ENCODE peak calls at places on chromosomes 6 and 20, in eight cellular contexts. I is B cell; D is stimulated activated CD4-positive, alpha-beta T cell treated with anti-CD3 and anti-CD28 coated beads, Interleukin-2, amount 100 ng/mL, for 48 hours; P is hypothalamus; V is head of caudate nucleus; X is pons; H is foreskin fibroblast; F is NCI-H345. M is an unnamed sample.

GRCh38 chr6:30886897-30887255 is 2.6 kb downstream of the DDR1 start:
- DNase-seq in I (no peak), D (no peak), P (no peak), V (peak; percentile 25), X (no peak), H (no peak), F (no peak), M (no peak)

GRCh38 chr6:82711105-82711829 is 347.6 kb downstream of the TPBG start:
- DNase-seq in I (no peak), D (no peak), P (peak; percentile 2), V (peak; percentile 66), X (peak; percentile 60), H (no peak), F (no peak), M (no peak)

GRCh38 chr6:163355471-163355991 is 59.0 kb upstream of the QKI start:
- DNase-seq in I (no peak), D (no peak), P (peak; percentile 10), V (peak; percentile 75), X (peak; percentile 82), H (peak; percentile 40), F (no peak), M (no peak)

GRCh38 chr6:101011165-101011564 is 130.0 kb upstream of the ASCC3 start:
- DNase-seq in I (no peak), D (no peak), P (no peak), V (no peak), X (no peak), H (no peak), F (peak; percentile 43), M (no peak)

GRCh38 chr6:31162463-31163165 is 4.2 kb downstream of the TCF19 start:
- DNase-seq in I (no peak), D (no peak), P (no peak), V (no peak), X (no peak), H (no peak), F (no peak), M (no peak)

GRCh38 chr20:39264506-39265172 is 302.5 kb downstream of the DHX35 start:
- DNase-seq in I (no peak), D (peak; percentile 51), P (no peak), V (peak; percentile 79), X (peak; percentile 53), H (peak; percentile 50), F (peak; percentile 62), M (no peak)

GRCh38 chr6:32954983-32955802 is 2.3 kb upstream of the HLA-DMA start:
- DNase-seq in I (peak; percentile 42), D (no peak), P (no peak), V (no peak), X (no peak), H (no peak), F (no peak), M (no peak)

GRCh38 chr6:77638129-77638830 is 14.6 kb upstream of the MEI4 start:
- DNase-seq in I (no peak), D (no peak), P (no peak), V (no peak), X (no peak), H (no peak), F (no peak), M (no peak)

GRCh38 chr6:137155830-137156229 is 17.6 kb downstream of the IL22RA2 start:
- DNase-seq in I (peak; percentile 53), D (no peak), P (no peak), V (no peak), X (peak; percentile 26), H (no peak), F (no peak), M (no peak)

GRCh38 chr6:28597924-28598323 is 72.2 kb downstream of the GPX5 start:
- DNase-seq in I (no peak), D (no peak), P (no peak), V (no peak), X (no peak), H (no peak), F (no peak), M (no peak)

GRCh38 chr20:19275038-19275629 is 62.7 kb downstream of the SLC24A3 start:
- DNase-seq in I (no peak), D (no peak), P (no peak), V (no peak), X (no peak), H (no peak), F (no peak), M (no peak)

GRCh38 chr20:40230486-40230885 is 458.6 kb downstream of the MAFB start:
- DNase-seq in I (no peak), D (no peak), P (no peak), V (no peak), X (no peak), H (no peak), F (no peak), M (no peak)

GRCh38 chr6:120378582-120379220 is 955.6 kb downstream of the TBC1D32 start:
- DNase-seq in I (no peak), D (no peak), P (no peak), V (no peak), X (no peak), H (no peak), F (peak; percentile 7), M (no peak)

GRCh38 chr6:149154137-149154900 is 163.2 kb upstream of the TAB2 start:
- DNase-seq in I (no peak), D (no peak), P (no peak), V (no peak), X (no peak), H (no peak), F (no peak), M (no peak)

GRCh38 chr6:108750801-108751200 is 97.4 kb upstream of the ARMC2 start:
- DNase-seq in I (no peak), D (no peak), P (no peak), V (no peak), X (no peak), H (no peak), F (no peak), M (no peak)

GRCh38 chr6:45021652-45022051 is 306.5 kb upstream of the RUNX2 start:
- DNase-seq in I (no peak), D (no peak), P (no peak), V (no peak), X (no peak), H (no peak), F (no peak), M (no peak)

GRCh38 chr6:10995114-10995707 is 48.9 kb downstream of the ELOVL2 start:
- DNase-seq in I (no peak), D (no peak), P (no peak), V (no peak), X (no peak), H (no peak), F (no peak), M (no peak)

GRCh38 chr20:34638532-34638931 is 38.4 kb downstream of the PIGU start:
- DNase-seq in I (no peak), D (no peak), P (no peak), V (no peak), X (peak; percentile 36), H (no peak), F (no peak), M (no peak)

GRCh38 chr6:121838842-121839241 is 403.4 kb downstream of the GJA1 start:
- DNase-seq in I (no peak), D (no peak), P (no peak), V (no peak), X (no peak), H (no peak), F (no peak), M (no peak)

M was measured in cortex of kidney.